ENCODE peak calls at places on chromosome 16, in five cellular contexts. E is ureter, T is HCEC 1CT, R is AG09319, H is T-cell. W is an unnamed sample.

GRCh38 chr16:24069036-24069590 is 187.0 kb upstream of the CACNG3 start:
- DNase-seq in H (no peak), R (no peak), E (no peak), T (no peak), W (no peak)

GRCh38 chr16:85402910-85403692 is 210.0 kb upstream of the GSE1 start:
- DNase-seq in E (peak; percentile 38), R (no peak), T (no peak), H (no peak), W (no peak)

GRCh38 chr16:68416057-68417046 is 32.0 kb downstream of the SMPD3 start:
- DNase-seq in E (peak; percentile 54), R (no peak), H (no peak), T (no peak), W (no peak)

GRCh38 chr16:85522842-85523601 is 90.1 kb upstream of the GSE1 start:
- DNase-seq in E (no peak), H (no peak), R (no peak), T (no peak), W (peak; percentile 36)

GRCh38 chr16:65117701-65118448 is 4.0 kb downstream of the CDH11 start:
- DNase-seq in H (peak; percentile 2), T (peak; percentile 80), R (peak; percentile 64), E (peak; percentile 78), W (peak; percentile 93)

GRCh38 chr16:68070249-68070725 is 14.9 kb upstream of the NFATC3 start:
- DNase-seq in H (no peak), T (no peak), R (no peak), E (no peak), W (no peak)

GRCh38 chr16:60318486-60318885 is 1584.4 kb upstream of the GOT2 start:
- DNase-seq in T (no peak), R (no peak), H (no peak), E (no peak), W (no peak)

GRCh38 chr16:77738706-77739105 is 16.4 kb downstream of the NUDT7 start:
- DNase-seq in R (no peak), T (no peak), H (no peak), E (no peak), W (no peak)

GRCh38 chr16:88478115-88478514 is 25.0 kb downstream of the ZFPM1 start:
- DNase-seq in R (no peak), E (no peak), T (no peak), H (peak; percentile 67), W (no peak)

GRCh38 chr16:62477796-62478195 is 441.6 kb upstream of the CDH8 start:
- DNase-seq in R (no peak), H (no peak), E (no peak), T (no peak), W (no peak)

GRCh38 chr16:11666108-11667055 is 1.9 kb upstream of the SNN start:
- DNase-seq in H (no peak), R (no peak), E (no peak), T (no peak), W (no peak)

GRCh38 chr16:67796099-67796718 is 10.2 kb downstream of the RANBP10 start:
- DNase-seq in R (no peak), E (no peak), T (no peak), H (no peak), W (peak; percentile 16)

GRCh38 chr16:55048745-55049144 is 118.1 kb downstream of the IRX5 start:
- DNase-seq in T (no peak), E (no peak), R (no peak), H (no peak), W (no peak)

GRCh38 chr16:68486671-68487495 is 38.6 kb upstream of the SMPD3 start:
- DNase-seq in R (no peak), H (no peak), E (no peak), T (no peak), W (no peak)

GRCh38 chr16:10037771-10038170 is 144.5 kb downstream of the GRIN2A start:
- DNase-seq in H (no peak), E (no peak), T (no peak), R (no peak), W (peak; percentile 1)

GRCh38 chr16:53817117-53817516 is 113.2 kb downstream of the FTO start:
- DNase-seq in E (no peak), T (peak; percentile 95), R (peak; percentile 57), H (no peak), W (peak; percentile 95)

GRCh38 chr16:89478576-89479221 is 11.7 kb downstream of the ANKRD11 start:
- DNase-seq in R (no peak), T (peak; percentile 75), E (no peak), H (no peak), W (no peak)

GRCh38 chr16:57178793-57179212 is 7.0 kb downstream of the PSME3IP1 start:
- DNase-seq in H (no peak), E (no peak), T (peak; percentile 46), R (no peak), W (peak; percentile 57)

GRCh38 chr16:75506567-75506966 is 11.3 kb upstream of the CHST6 start:
- DNase-seq in R (peak; percentile 86), E (no peak), T (peak; percentile 92), H (no peak), W (peak; percentile 89)

GRCh38 chr16:31148281-31148728 is 1.6 kb downstream of the PRSS36 start:
- DNase-seq in E (no peak), H (no peak), T (no peak), R (no peak), W (no peak)

GRCh38 chr16:71461686-71462648 is at the start of gene ZNF23:
- DNase-seq in E (peak; percentile 87), H (peak; percentile 82), R (peak; percentile 39), T (peak; percentile 73), W (peak; percentile 88)

GRCh38 chr16:23824909-23825308 is 10.9 kb upstream of the PRKCB start:
- DNase-seq in T (no peak), R (no peak), E (no peak), H (no peak), W (no peak)

GRCh38 chr16:35310999-35311398 is 1851.6 kb downstream of the TP53TG3F start:
- DNase-seq in R (no peak), H (no peak), T (no peak), E (no peak), W (no peak)

GRCh38 chr16:87842209-87842869 is 27.0 kb downstream of the SLC7A5 start:
- DNase-seq in R (no peak), E (no peak), H (peak; percentile 39), T (no peak), W (no peak)

GRCh38 chr16:90008708-90009145 is 10.5 kb downstream of the DBNDD1 start:
- DNase-seq in R (no peak), T (no peak), H (peak; percentile 74), E (no peak), W (no peak)

GRCh38 chr16:86826931-86827330 is 248.6 kb downstream of the FOXL1 start:
- DNase-seq in E (no peak), T (no peak), H (no peak), R (no peak), W (no peak)

GRCh38 chr16:84514874-84515835 is 10.7 kb upstream of the MEAK7 start:
- DNase-seq in E (no peak), T (no peak), R (no peak), H (peak; percentile 84), W (no peak)

GRCh38 chr16:72561-73537 is at the start of gene RHBDF1:
- DNase-seq in E (no peak), H (no peak), T (peak; percentile 57), R (no peak), W (peak; percentile 87)

GRCh38 chr16:54505479-54506247 is 219.1 kb upstream of the IRX3 start:
- DNase-seq in E (no peak), H (no peak), T (no peak), R (no peak), W (no peak)

GRCh38 chr16:27703121-27703520 is 153.2 kb downstream of the KATNIP start:
- DNase-seq in H (no peak), R (no peak), E (no peak), T (no peak), W (no peak)

GRCh38 chr16:85586360-85587145 is 26.6 kb upstream of the GSE1 start:
- DNase-seq in H (no peak), T (no peak), E (peak; percentile 61), R (no peak), W (no peak)

GRCh38 chr16:11627822-11628457 is 40.3 kb upstream of the SNN start:
- DNase-seq in H (no peak), T (peak; percentile 69), R (peak; percentile 78), E (peak; percentile 73), W (no peak)

GRCh38 chr16:28607116-28607623 is 2.7 kb downstream of the SULT1A1 start:
- DNase-seq in R (no peak), T (no peak), E (no peak), H (no peak), W (no peak)

W was measured in adipocyte.